ENCODE peak calls at places on chromosomes 3 and 15, in eight cellular contexts. N, I, D, H, J, K, T and Z are unnamed samples.

GRCh38 chr15:71093089-71094024 is 21.9 kb upstream of the THSD4 start:
- DNase-seq in N (no peak), I (peak; percentile 85), D (peak; percentile 88), H (no peak), J (peak; percentile 54), K (no peak), T (no peak), Z (no peak)

GRCh38 chr3:191366675-191367074 is 36.3 kb upstream of the UTS2B start:
- DNase-seq in N (no peak), I (peak; percentile 67), D (peak; percentile 51), H (no peak), J (no peak), K (no peak), T (no peak), Z (no peak)

GRCh38 chr3:157572559-157573270 is 69.5 kb upstream of the VEPH1 start:
- DNase-seq in N (no peak), I (peak; percentile 80), D (peak; percentile 80), H (no peak), J (peak; percentile 12), K (no peak), T (peak; percentile 49), Z (no peak)

GRCh38 chr3:18137958-18138357 is 287.2 kb downstream of the SATB1 start:
- DNase-seq in N (no peak), I (no peak), D (no peak), H (no peak), J (no peak), K (no peak), T (no peak), Z (no peak)

GRCh38 chr3:86984271-86984670 is 6.7 kb downstream of the VGLL3 start:
- DNase-seq in N (no peak), I (no peak), D (no peak), H (no peak), J (no peak), K (no peak), T (no peak), Z (no peak)

GRCh38 chr3:60250810-60251209 is 1000.4 kb downstream of the FHIT start:
- DNase-seq in N (no peak), I (peak; percentile 3), D (no peak), H (no peak), J (no peak), K (no peak), T (no peak), Z (no peak)

GRCh38 chr15:84081391-84082168 is 154.0 kb upstream of the GOLGA6L4 start:
- DNase-seq in N (no peak), I (no peak), D (peak; percentile 25), H (no peak), J (no peak), K (no peak), T (no peak), Z (no peak)

GRCh38 chr15:45863881-45864580 is 229.2 kb downstream of the SQOR start:
- DNase-seq in N (no peak), I (no peak), D (no peak), H (no peak), J (no peak), K (no peak), T (no peak), Z (no peak)

GRCh38 chr15:59622289-59622688 is 10.7 kb downstream of the GCNT3 start:
- DNase-seq in N (no peak), I (peak; percentile 92), D (peak; percentile 75), H (no peak), J (peak; percentile 38), K (no peak), T (peak; percentile 53), Z (no peak)

GRCh38 chr3:158420654-158421396 is 150.2 kb upstream of the MLF1 start:
- DNase-seq in N (no peak), I (no peak), D (peak; percentile 71), H (no peak), J (no peak), K (no peak), T (no peak), Z (no peak)

GRCh38 chr3:194985031-194985578 is 285.9 kb downstream of the XXYLT1 start:
- DNase-seq in N (no peak), I (peak; percentile 95), D (no peak), H (no peak), J (no peak), K (no peak), T (peak; percentile 63), Z (peak; percentile 11)

GRCh38 chr3:112531358-112531781 is 30.4 kb downstream of the ATG3 start:
- DNase-seq in N (no peak), I (peak; percentile 50), D (no peak), H (no peak), J (no peak), K (no peak), T (no peak), Z (no peak)

GRCh38 chr3:150931710-150932109 is 26.5 kb upstream of the MINDY4B start:
- DNase-seq in N (no peak), I (no peak), D (no peak), H (no peak), J (no peak), K (no peak), T (no peak), Z (no peak)